ENCODE peak calls at places on chromosomes 11 and 22, in five cellular contexts. One of them, this sample, is unnamed. For H3K4me1, the result is how much of the 10 kb centered on the place peaks cover.

GRCh38 chr22:20205964-20206708 is 55.3 kb upstream of the CCDC188 start:
- DNase-seq in adrenal gland: peak
- DNase-seq in keratinocyte: peak
- DNase-seq in heart right ventricle: peak
- DNase-seq in HCT116: peak
- DNase-seq in this sample: peak

GRCh38 chr11:44978961-44979331 is 28.3 kb upstream of the TP53I11 start:
- DNase-seq in HCT116: no peak
- DNase-seq in heart right ventricle: no peak
- DNase-seq in keratinocyte: no peak
- DNase-seq in adrenal gland: no peak
- DNase-seq in this sample: no peak

GRCh38 chr11:105137286-105137685 is 2.3 kb downstream of the CARD18 start:
- DNase-seq in keratinocyte: peak
- DNase-seq in adrenal gland: no peak
- DNase-seq in HCT116: no peak
- DNase-seq in heart right ventricle: no peak
- DNase-seq in this sample: no peak

GRCh38 chr11:22681281-22681812 is 14.9 kb downstream of the GAS2 start:
- DNase-seq in keratinocyte: no peak
- DNase-seq in heart right ventricle: no peak
- DNase-seq in adrenal gland: no peak
- DNase-seq in HCT116: no peak
- DNase-seq in this sample: no peak

GRCh38 chr22:36580846-36581245 is 51.9 kb upstream of the EIF3D start:
- DNase-seq in adrenal gland: no peak
- DNase-seq in keratinocyte: no peak
- DNase-seq in HCT116: no peak
- DNase-seq in heart right ventricle: no peak
- DNase-seq in this sample: no peak

GRCh38 chr11:87892291-87892690 is 283.0 kb downstream of the RAB38 start:
- DNase-seq in HCT116: no peak
- DNase-seq in keratinocyte: no peak
- DNase-seq in heart right ventricle: no peak
- DNase-seq in adrenal gland: no peak
- DNase-seq in this sample: no peak

GRCh38 chr11:2302844-2303626 is 1.2 kb downstream of the TSPAN32 start:
- DNase-seq in heart right ventricle: peak
- DNase-seq in keratinocyte: no peak
- DNase-seq in adrenal gland: peak
- DNase-seq in HCT116: no peak
- DNase-seq in this sample: peak

GRCh38 chr22:50059185-50059880 is 1.2 kb upstream of the TTLL8 start:
- DNase-seq in HCT116: no peak
- DNase-seq in heart right ventricle: no peak
- DNase-seq in keratinocyte: no peak
- DNase-seq in adrenal gland: peak
- DNase-seq in this sample: no peak

GRCh38 chr11:128171496-128171895 is 415.9 kb downstream of the ETS1 start:
- DNase-seq in heart right ventricle: no peak
- DNase-seq in adrenal gland: no peak
- DNase-seq in keratinocyte: no peak
- DNase-seq in HCT116: no peak
- DNase-seq in this sample: no peak

GRCh38 chr11:88651556-88651955 is 314.0 kb upstream of the CTSC start:
- DNase-seq in adrenal gland: no peak
- DNase-seq in keratinocyte: no peak
- DNase-seq in heart right ventricle: no peak
- DNase-seq in HCT116: no peak
- DNase-seq in this sample: no peak

GRCh38 chr11:90113541-90113940 is 20.9 kb upstream of the NAALAD2 start:
- DNase-seq in HCT116: no peak
- DNase-seq in heart right ventricle: no peak
- DNase-seq in keratinocyte: no peak
- DNase-seq in adrenal gland: no peak
- DNase-seq in this sample: no peak

GRCh38 chr11:58513747-58514367 is 6.0 kb upstream of the OR5B21 start:
- DNase-seq in keratinocyte: no peak
- DNase-seq in heart right ventricle: no peak
- DNase-seq in HCT116: peak
- DNase-seq in adrenal gland: peak
- DNase-seq in this sample: no peak

GRCh38 chr11:2825886-2826678 is 59.5 kb downstream of the CDKN1C start:
- DNase-seq in heart right ventricle: peak
- DNase-seq in keratinocyte: peak
- DNase-seq in adrenal gland: peak
- DNase-seq in HCT116: no peak
- DNase-seq in this sample: peak

GRCh38 chr11:44889266-44889665 is 61.4 kb downstream of the TP53I11 start:
- DNase-seq in keratinocyte: no peak
- DNase-seq in heart right ventricle: no peak
- DNase-seq in HCT116: no peak
- DNase-seq in adrenal gland: no peak
- DNase-seq in this sample: no peak

GRCh38 chr22:44206696-44207095 is 26.0 kb downstream of the PARVG start:
- DNase-seq in adrenal gland: no peak
- DNase-seq in HCT116: no peak
- DNase-seq in keratinocyte: no peak
- DNase-seq in heart right ventricle: no peak
- DNase-seq in this sample: no peak

GRCh38 chr11:74678041-74678440 is 53.2 kb downstream of the CHRDL2 start:
- DNase-seq in adrenal gland: no peak
- DNase-seq in HCT116: no peak
- DNase-seq in heart right ventricle: no peak
- DNase-seq in keratinocyte: no peak
- DNase-seq in this sample: peak

GRCh38 chr11:4072668-4073285 is 21.8 kb upstream of the RRM1 start:
- DNase-seq in adrenal gland: peak
- DNase-seq in heart right ventricle: no peak
- DNase-seq in HCT116: peak
- DNase-seq in keratinocyte: no peak
- DNase-seq in this sample: peak

GRCh38 chr11:128455766-128456165 is 131.6 kb downstream of the ETS1 start:
- DNase-seq in heart right ventricle: no peak
- DNase-seq in keratinocyte: no peak
- DNase-seq in adrenal gland: no peak
- DNase-seq in HCT116: no peak
- DNase-seq in this sample: no peak

GRCh38 chr22:40491990-40492631 is 121.7 kb downstream of the SGSM3 start:
- DNase-seq in adrenal gland: no peak
- DNase-seq in heart right ventricle: no peak
- DNase-seq in HCT116: no peak
- DNase-seq in keratinocyte: no peak
- DNase-seq in this sample: no peak

GRCh38 chr11:95230054-95231034 is 658 bp downstream of the SESN3 start:
- DNase-seq in HCT116: no peak
- DNase-seq in keratinocyte: no peak
- DNase-seq in adrenal gland: peak
- DNase-seq in heart right ventricle: no peak
- DNase-seq in this sample: peak

GRCh38 chr11:61850687-61851086 is 22.6 kb downstream of the FADS2 start:
- DNase-seq in heart right ventricle: no peak
- DNase-seq in adrenal gland: no peak
- DNase-seq in keratinocyte: no peak
- DNase-seq in HCT116: no peak
- DNase-seq in this sample: no peak

GRCh38 chr11:13984616-13985474 is 22.3 kb downstream of the SPON1 start:
- DNase-seq in adrenal gland: no peak
- DNase-seq in keratinocyte: no peak
- DNase-seq in heart right ventricle: no peak
- DNase-seq in HCT116: no peak
- DNase-seq in this sample: no peak

GRCh38 chr11:17472467-17472866 is 4.2 kb downstream of the ABCC8 start:
- DNase-seq in adrenal gland: no peak
- DNase-seq in keratinocyte: no peak
- DNase-seq in HCT116: no peak
- DNase-seq in heart right ventricle: no peak
- DNase-seq in this sample: no peak

GRCh38 chr22:23218867-23219251 is 38.5 kb downstream of the BCR start:
- DNase-seq in adrenal gland: no peak
- DNase-seq in keratinocyte: no peak
- DNase-seq in heart right ventricle: peak
- DNase-seq in HCT116: no peak
- DNase-seq in this sample: no peak

DNA sequence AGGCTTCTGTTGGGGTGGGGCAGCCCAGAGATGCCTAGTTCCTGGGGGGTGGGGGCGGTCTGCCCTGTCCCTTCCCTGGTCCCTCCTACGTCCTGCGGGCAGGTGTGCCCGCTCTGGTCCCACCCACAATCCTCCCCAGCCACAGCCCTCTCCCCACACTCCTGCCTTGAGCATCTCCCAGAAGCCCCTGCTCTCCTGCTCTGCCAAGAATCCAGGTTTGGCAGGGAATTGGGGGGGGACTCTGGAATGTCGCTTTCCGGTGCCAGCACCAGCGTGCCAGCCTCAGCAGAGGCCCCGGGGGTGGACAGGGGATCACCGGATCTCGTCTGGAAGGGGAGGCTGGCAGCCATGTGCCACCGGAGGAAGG is 11.4 kb upstream of the PDGFB start:
- DNase-seq in adrenal gland: no peak
- DNase-seq in heart right ventricle: no peak
- DNase-seq in keratinocyte: no peak
- DNase-seq in HCT116: no peak
- DNase-seq in this sample: no peak
- H3K4me1 ChIP-seq in adrenal gland: under half
- H3K4me1 ChIP-seq in heart right ventricle: under half
- H3K4me1 ChIP-seq in keratinocyte: under half
- H3K4me1 ChIP-seq in HCT116: half or more
- H3K4me1 ChIP-seq in this sample: under half

GRCh38 chr11:73431431-73431830 is 55.2 kb downstream of the RELT start:
- DNase-seq in HCT116: no peak
- DNase-seq in keratinocyte: no peak
- DNase-seq in adrenal gland: no peak
- DNase-seq in heart right ventricle: no peak
- DNase-seq in this sample: no peak
- H3K27ac ChIP-seq in HCT116: no peak
- H3K27ac ChIP-seq in keratinocyte: no peak
- H3K27ac ChIP-seq in adrenal gland: no peak
- H3K27ac ChIP-seq in heart right ventricle: no peak
- H3K27ac ChIP-seq in this sample: no peak

DNA sequence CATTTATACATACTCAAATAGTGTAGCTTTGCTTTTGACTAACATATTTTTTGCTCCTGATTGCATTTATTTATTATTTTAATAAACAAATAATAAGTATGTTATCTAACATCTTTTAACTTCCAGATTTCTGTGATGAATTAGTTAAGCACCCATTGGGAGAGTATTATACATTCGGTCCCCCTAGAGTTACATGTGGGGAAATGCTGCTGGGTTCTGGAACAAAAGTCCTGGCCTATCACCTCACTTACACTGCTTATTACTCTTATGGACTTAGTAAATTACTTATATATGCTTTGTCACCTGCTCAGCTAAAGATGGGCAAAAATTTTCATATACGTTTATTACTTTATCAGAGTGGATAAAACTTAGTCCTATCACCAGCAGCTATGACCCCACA is 1163.0 kb downstream of the FAM181B start:
- DNase-seq in keratinocyte: no peak
- DNase-seq in adrenal gland: no peak
- DNase-seq in HCT116: no peak
- DNase-seq in heart right ventricle: no peak
- DNase-seq in this sample: no peak
- H3K4me1 ChIP-seq in keratinocyte: under half
- H3K4me1 ChIP-seq in adrenal gland: under half
- H3K4me1 ChIP-seq in HCT116: under half
- H3K4me1 ChIP-seq in heart right ventricle: under half
- H3K4me1 ChIP-seq in this sample: under half

DNA sequence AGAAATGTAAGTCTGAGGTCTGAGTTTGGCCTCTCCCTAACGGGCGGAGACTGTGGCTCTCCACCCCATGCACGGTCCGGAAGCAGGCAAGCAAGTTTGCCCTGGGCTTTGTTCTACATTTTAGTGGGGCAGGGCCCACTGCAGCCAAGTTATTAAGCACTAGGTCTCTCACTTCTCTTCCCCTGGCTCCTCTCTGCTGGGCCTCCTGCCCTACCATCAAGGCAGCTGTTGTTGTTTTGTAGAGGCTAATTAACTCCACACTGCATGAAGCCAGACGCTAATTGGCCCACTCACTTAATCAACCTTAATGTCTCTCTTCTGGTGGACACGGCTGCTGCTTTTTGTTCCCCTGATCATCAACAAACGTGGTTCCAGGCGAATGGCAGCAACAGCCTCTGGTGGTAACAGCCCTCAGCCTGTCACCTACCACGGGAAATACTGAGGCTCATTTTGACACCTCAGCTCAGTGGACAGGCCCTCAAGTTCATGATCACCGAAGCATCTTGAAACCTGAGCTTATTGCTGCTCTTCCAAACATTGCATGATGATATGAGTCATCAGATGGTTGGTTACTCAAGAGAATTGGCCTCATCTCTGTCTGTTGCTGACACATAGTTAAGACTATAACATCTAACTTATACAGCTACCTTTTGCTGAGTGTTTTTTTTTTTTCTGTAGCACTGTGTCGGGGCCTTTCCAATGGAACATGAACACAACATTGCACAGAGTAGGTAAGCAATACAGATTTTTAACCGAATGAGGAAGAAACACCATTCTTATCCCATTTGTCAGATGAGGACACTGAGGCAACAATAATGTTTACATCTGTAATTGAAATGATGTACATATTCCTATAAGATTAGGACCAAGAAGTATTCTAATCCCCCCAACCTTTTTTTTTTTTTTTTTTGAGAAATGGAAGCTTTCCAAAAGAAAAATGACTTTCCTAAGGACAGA is 20.8 kb upstream of the LMO2 start:
- DNase-seq in keratinocyte: no peak
- DNase-seq in heart right ventricle: no peak
- DNase-seq in adrenal gland: no peak
- DNase-seq in HCT116: peak
- DNase-seq in this sample: no peak
- H3K27ac ChIP-seq in keratinocyte: no peak
- H3K27ac ChIP-seq in heart right ventricle: no peak
- H3K27ac ChIP-seq in adrenal gland: no peak
- H3K27ac ChIP-seq in HCT116: no peak
- H3K27ac ChIP-seq in this sample: no peak

DNA sequence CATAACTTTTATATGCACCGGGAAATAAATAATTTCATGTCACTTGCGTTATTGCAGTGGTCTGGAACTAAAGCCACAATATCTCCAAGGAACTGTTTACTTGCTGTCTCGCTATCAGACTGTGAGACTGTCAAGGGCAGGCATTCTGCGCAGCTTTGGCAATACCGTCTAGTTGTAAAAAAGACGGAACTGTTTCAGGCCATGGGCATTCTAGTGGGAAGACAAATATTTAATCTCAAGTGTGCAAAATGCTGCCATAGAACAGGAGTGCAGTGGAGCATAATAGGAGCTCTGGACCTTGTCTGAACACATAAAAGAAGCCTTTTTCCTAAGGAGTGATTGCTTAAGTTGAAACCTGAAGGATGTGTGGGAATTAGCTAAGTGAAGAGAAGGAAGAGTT is 53.8 kb downstream of the PACS1 start:
- DNase-seq in heart right ventricle: no peak
- DNase-seq in HCT116: no peak
- DNase-seq in keratinocyte: no peak
- DNase-seq in adrenal gland: no peak
- DNase-seq in this sample: no peak
- H3K4me1 ChIP-seq in heart right ventricle: half or more
- H3K4me1 ChIP-seq in HCT116: under half
- H3K4me1 ChIP-seq in keratinocyte: half or more
- H3K4me1 ChIP-seq in adrenal gland: under half
- H3K4me1 ChIP-seq in this sample: under half

This sample was measured in right atrium auricular region.